ENCODE peak calls at places on chromosomes 2 and 18, in eight cellular contexts. Q, W, T, U, B, K, Y and Z are unnamed samples.

GRCh38 chr2:29229640-29230039 is 114.4 kb downstream of the CLIP4 start:
- DNase-seq in W (no peak), U (no peak), K (no peak), Y (no peak), T (no peak), Q (no peak), B (no peak), Z (no peak)

GRCh38 chr2:14401838-14402237 is 230.7 kb upstream of the LRATD1 start:
- DNase-seq in T (no peak), K (peak), Q (no peak), Y (no peak), B (no peak), U (no peak), W (no peak), Z (no peak)

GRCh38 chr2:6401301-6401700 is 464.4 kb downstream of the CMPK2 start:
- DNase-seq in K (no peak), Y (no peak), W (no peak), T (no peak), U (peak), B (no peak), Q (no peak), Z (no peak)

GRCh38 chr2:179571141-179571713 is 290.2 kb downstream of the ZNF385B start:
- DNase-seq in K (no peak), U (no peak), W (no peak), Y (no peak), B (no peak), Q (no peak), T (no peak), Z (no peak)

GRCh38 chr2:84924173-84925106 is 19.0 kb downstream of the TMSB10 start:
- DNase-seq in U (peak), W (peak), K (no peak), Q (peak), Y (peak), T (no peak), B (peak), Z (no peak)

GRCh38 chr18:3703732-3704176 is 253.8 kb downstream of the TGIF1 start:
- DNase-seq in T (peak), K (peak), U (peak), Y (peak), W (peak), Q (peak), B (peak), Z (peak)

GRCh38 chr2:149743842-149744468 is 156.4 kb upstream of the MMADHC start:
- DNase-seq in B (no peak), W (peak), U (peak), Y (peak), Q (no peak), K (no peak), T (no peak), Z (no peak)

GRCh38 chr2:230814616-230815015 is 50.1 kb upstream of the ITM2C start:
- DNase-seq in Q (no peak), U (peak), W (peak), T (no peak), B (no peak), Y (peak), K (no peak), Z (no peak)

GRCh38 chr2:128545085-128545484 is 226.4 kb upstream of the HS6ST1 start:
- DNase-seq in T (no peak), K (no peak), B (no peak), Q (no peak), U (no peak), Y (no peak), W (no peak), Z (no peak)

GRCh38 chr2:237923507-237924163 is 43.2 kb upstream of the UBE2F start:
- DNase-seq in W (peak), K (peak), Q (peak), B (peak), Y (peak), T (peak), U (peak), Z (peak)

GRCh38 chr2:25620077-25620476 is 53.3 kb downstream of the DTNB start:
- DNase-seq in W (no peak), T (no peak), Q (no peak), U (no peak), B (no peak), Y (no peak), K (no peak), Z (no peak)

GRCh38 chr2:86308984-86309695 is 28.3 kb downstream of the REEP1 start:
- DNase-seq in B (no peak), W (no peak), K (no peak), T (no peak), Q (no peak), Y (no peak), U (no peak), Z (no peak)

GRCh38 chr2:37553411-37554156 is 117.9 kb downstream of the CDC42EP3 start:
- DNase-seq in Q (no peak), B (no peak), W (no peak), K (no peak), T (no peak), U (no peak), Y (no peak), Z (no peak)

GRCh38 chr2:46956981-46957531 is 41.5 kb upstream of the MCFD2 start:
- DNase-seq in Y (no peak), Q (no peak), W (no peak), B (no peak), U (no peak), T (no peak), K (no peak), Z (no peak)

GRCh38 chr18:59814872-59815271 is 84.9 kb upstream of the PMAIP1 start:
- DNase-seq in T (no peak), Q (no peak), U (peak), K (no peak), Y (peak), B (no peak), W (peak), Z (no peak)

GRCh38 chr2:209663149-209663548 is 108.5 kb upstream of the UNC80 start:
- DNase-seq in U (peak), W (no peak), B (no peak), Q (no peak), Y (peak), K (no peak), T (no peak), Z (peak)

GRCh38 chr18:30623401-30624065 is 419.0 kb downstream of the DSC3 start:
- DNase-seq in K (no peak), W (no peak), U (no peak), B (no peak), Q (no peak), T (no peak), Y (no peak), Z (no peak)

GRCh38 chr2:58896600-58896999 is 655.5 kb upstream of the FANCL start:
- DNase-seq in Q (no peak), B (no peak), U (peak), T (no peak), K (no peak), W (no peak), Y (peak), Z (no peak)

GRCh38 chr2:203928849-203929248 is 7.7 kb upstream of the ICOS start:
- DNase-seq in K (no peak), T (no peak), W (no peak), B (no peak), Q (no peak), Y (peak), U (peak), Z (no peak)

GRCh38 chr18:79108520-79109215 is 39.5 kb downstream of the ATP9B start:
- DNase-seq in U (no peak), Y (no peak), Q (no peak), B (no peak), W (no peak), T (no peak), K (no peak), Z (no peak)

GRCh38 chr18:74456017-74456408 is 1.1 kb downstream of the DIPK1C start:
- DNase-seq in Q (no peak), W (no peak), K (no peak), U (no peak), Y (no peak), T (no peak), B (no peak), Z (no peak)

GRCh38 chr2:114543106-114543806 is 100.8 kb downstream of the DPP10 start:
- DNase-seq in K (peak), U (no peak), Q (peak), B (no peak), Y (peak), W (peak), T (no peak), Z (no peak)

DNA sequence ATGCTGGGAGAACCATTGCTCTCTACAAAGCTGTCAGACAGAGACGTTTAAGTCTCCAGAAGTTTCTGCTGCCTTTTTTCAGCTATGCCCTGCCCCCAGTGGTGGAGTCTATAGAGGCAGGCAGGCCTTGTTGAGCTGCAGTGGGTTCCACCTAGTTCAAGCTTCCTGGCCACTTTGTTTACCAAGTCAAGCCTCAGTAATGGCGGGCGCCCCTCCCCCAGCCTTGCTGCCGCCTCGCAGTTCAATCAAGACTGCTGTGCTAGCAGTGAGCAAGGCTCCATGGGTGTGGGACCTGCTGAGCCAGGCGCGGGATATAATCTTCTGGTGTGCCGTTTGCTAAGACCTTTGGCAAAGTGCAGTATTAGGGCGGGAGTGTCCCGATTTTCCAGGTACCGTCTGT is 52.7 kb upstream of the SCYGR2 start:
- DNase-seq in K (peak), Q (no peak), T (no peak), Y (no peak), U (no peak), B (peak), W (peak), Z (no peak)
- TF ChIP-seq CTCF in K (peak), Q (no peak), T (no peak), Y (peak), U (no peak), B (no peak), W (no peak), Z (no peak)

DNA sequence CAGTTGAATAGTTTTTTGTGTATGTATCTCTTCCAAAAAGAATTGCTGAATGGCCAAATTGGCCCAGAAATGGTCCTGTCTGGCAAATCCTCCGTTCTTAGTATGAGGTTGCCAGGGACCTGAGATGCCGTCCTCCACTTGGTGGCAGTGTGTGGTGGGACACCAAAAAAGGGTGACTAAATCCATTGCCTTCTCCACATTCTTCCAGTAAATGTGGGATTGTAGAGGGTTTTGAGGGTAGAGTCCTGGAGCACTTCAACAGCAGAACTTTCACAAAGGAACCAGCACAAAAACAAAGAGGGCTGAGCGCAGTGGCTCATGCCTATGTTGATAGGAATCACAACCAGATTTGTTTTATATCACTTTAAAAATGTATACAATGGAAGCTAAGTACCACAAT is 199.9 kb downstream of the BCL2 start:
- DNase-seq in U (peak), W (peak), Q (no peak), Y (peak), B (peak), K (peak), T (peak), Z (peak)
- TF ChIP-seq CTCF in U (peak), W (peak), Q (peak), Y (peak), B (peak), K (peak), T (peak), Z (no peak)

GRCh38 chr2:240269886-240270285 is 129.4 kb upstream of the OTOS start:
- DNase-seq in K (no peak), Q (no peak), W (no peak), B (no peak), Y (no peak), U (no peak), T (no peak), Z (no peak)

GRCh38 chr2:240271716-240272341 is 131.4 kb upstream of the OTOS start:
- DNase-seq in T (no peak), Y (no peak), Q (no peak), K (no peak), B (no peak), W (no peak), U (no peak), Z (no peak)

GRCh38 chr2:240269380-240269779 is 128.9 kb upstream of the OTOS start:
- DNase-seq in B (no peak), T (peak), Y (no peak), W (no peak), K (no peak), U (no peak), Q (no peak), Z (peak)
- TF ChIP-seq CTCF in B (no peak), T (no peak), Y (no peak), W (no peak), K (no peak), U (no peak), Q (no peak), Z (no peak)

GRCh38 chr2:159518321-159519005 is 97.9 kb downstream of the BAZ2B start:
- DNase-seq in B (no peak), W (no peak), U (no peak), T (no peak), Q (no peak), Y (no peak), K (no peak), Z (no peak)

GRCh38 chr2:159515482-159515881 is 100.9 kb downstream of the BAZ2B start:
- DNase-seq in T (no peak), Y (no peak), K (no peak), W (no peak), B (no peak), Q (no peak), U (no peak), Z (no peak)

GRCh38 chr2:159521272-159521671 is 95.1 kb downstream of the BAZ2B start:
- DNase-seq in W (no peak), U (no peak), Y (peak), K (no peak), Q (no peak), B (no peak), T (no peak), Z (no peak)

GRCh38 chr2:159513745-159514144 is 102.6 kb downstream of the BAZ2B start:
- DNase-seq in W (no peak), T (no peak), U (no peak), Y (no peak), K (no peak), Q (no peak), B (no peak), Z (no peak)

DNA sequence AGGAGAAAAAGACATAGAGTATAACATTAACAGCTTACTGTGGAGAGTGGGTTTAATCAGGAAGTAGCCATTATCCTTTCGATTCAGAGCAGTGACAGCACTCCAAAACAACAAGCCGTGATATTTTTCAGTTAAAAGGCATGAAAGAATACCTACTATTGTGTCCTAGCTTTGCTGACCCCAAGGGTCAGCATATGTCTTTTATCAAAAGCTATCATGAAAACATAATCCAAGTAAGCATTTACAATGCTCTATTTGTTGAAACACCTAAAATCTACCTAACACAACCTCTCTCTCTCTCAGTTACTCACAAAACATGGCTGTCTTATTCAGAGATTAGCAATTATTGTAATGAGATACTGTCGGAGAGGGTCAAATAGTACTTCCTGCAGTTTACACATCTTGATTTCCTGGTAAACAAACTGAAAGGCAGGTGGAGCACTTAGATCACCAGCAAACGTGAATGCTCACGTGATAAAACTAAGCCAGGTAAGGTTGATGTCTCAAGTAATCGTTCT is 100.0 kb downstream of the BAZ2B start:
- DNase-seq in Q (no peak), K (peak), Y (peak), T (no peak), B (peak), W (peak), U (peak), Z (no peak)
- TF ChIP-seq CTCF in Q (no peak), K (no peak), Y (no peak), T (no peak), B (no peak), W (no peak), U (no peak), Z (no peak)

GRCh38 chr2:162798407-162798806 is 40.2 kb downstream of the KCNH7 start:
- DNase-seq in U (no peak), T (no peak), Y (no peak), W (no peak), Q (no peak), K (no peak), B (no peak), Z (no peak)

GRCh38 chr2:162795312-162795711 is 43.3 kb downstream of the KCNH7 start:
- DNase-seq in T (no peak), U (no peak), B (no peak), K (peak), Q (no peak), W (peak), Y (no peak), Z (no peak)
- TF ChIP-seq CTCF in T (no peak), U (no peak), B (no peak), K (peak), Q (no peak), W (no peak), Y (no peak), Z (no peak)

GRCh38 chr2:70546885-70547284 is 6.7 kb downstream of the TGFA start:
- DNase-seq in Y (no peak), K (no peak), U (no peak), T (no peak), B (no peak), W (no peak), Q (no peak), Z (no peak)

GRCh38 chr2:70546376-70546775 is 7.2 kb downstream of the TGFA start:
- DNase-seq in U (no peak), T (no peak), B (no peak), K (no peak), Q (no peak), W (no peak), Y (no peak), Z (no peak)

GRCh38 chr2:70537840-70538239 is 15.8 kb downstream of the TGFA start:
- DNase-seq in B (no peak), Q (no peak), U (no peak), Y (no peak), T (no peak), W (no peak), K (no peak), Z (no peak)

GRCh38 chr2:70536517-70537060 is 17.0 kb downstream of the TGFA start:
- DNase-seq in U (no peak), Y (no peak), K (no peak), Q (no peak), T (no peak), W (no peak), B (no peak), Z (no peak)

GRCh38 chr2:70541481-70542020 is 12.1 kb downstream of the TGFA start:
- DNase-seq in W (no peak), K (no peak), T (no peak), Y (no peak), Q (no peak), U (no peak), B (no peak), Z (no peak)
- TF ChIP-seq CTCF in W (no peak), K (no peak), T (no peak), Y (no peak), Q (no peak), U (no peak), B (no peak), Z (no peak)

GRCh38 chr2:226797989-226798421 is 1.6 kb downstream of the IRS1 start:
- DNase-seq in Y (no peak), Q (no peak), B (no peak), U (peak), K (no peak), T (peak), W (no peak), Z (peak)

GRCh38 chr2:226797289-226797988 is 2.2 kb downstream of the IRS1 start:
- DNase-seq in W (no peak), K (no peak), U (peak), Y (no peak), T (peak), Q (peak), B (peak), Z (no peak)

GRCh38 chr2:226796012-226796839 is 3.4 kb downstream of the IRS1 start:
- DNase-seq in Y (no peak), K (no peak), W (no peak), Q (no peak), U (peak), B (peak), T (peak), Z (peak)

GRCh38 chr2:226795281-226796011 is 4.2 kb downstream of the IRS1 start:
- DNase-seq in Y (no peak), T (peak), B (peak), K (peak), Q (peak), W (no peak), U (peak), Z (no peak)

DNA sequence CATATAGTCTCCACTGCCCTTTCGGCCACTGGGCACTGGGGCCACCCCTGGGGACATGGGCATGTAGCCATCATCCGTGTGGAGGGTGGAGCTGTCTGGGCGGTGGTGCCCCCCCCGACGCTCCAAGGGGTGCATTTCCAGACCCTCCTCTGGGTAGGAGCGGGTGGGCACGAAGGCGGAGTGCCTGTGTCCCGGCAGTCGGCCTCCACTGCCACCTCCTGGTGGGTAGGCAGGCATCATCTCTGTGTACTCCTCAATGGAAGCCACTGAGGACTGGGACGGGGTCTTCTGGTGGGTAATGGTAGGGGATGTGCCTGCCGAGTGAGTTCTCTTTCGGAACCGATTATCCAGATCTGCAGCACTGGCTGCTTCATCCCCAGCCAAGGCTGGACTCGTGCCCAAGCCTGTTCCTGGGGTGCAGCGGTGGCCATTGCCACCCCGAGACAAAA is 2.8 kb downstream of the IRS1 start:
- DNase-seq in Y (peak), Q (peak), U (peak), B (peak), W (no peak), T (peak), K (peak), Z (peak)
- TF ChIP-seq CTCF in Y (peak), Q (peak), U (peak), B (no peak), W (peak), T (peak), K (peak), Z (peak)